ENCODE peak calls at places on chromosomes 13 and 19, in ten cellular contexts. O is NCI-H1417 treated with DMSO at 0.1 percent for 48 hours; F is non-pigmented ciliary epithelial cell; X is activated CD4-positive, CD25-positive, alpha-beta regulatory T cell treated with anti-CD3 and anti-CD28 coated beads, Interleukin-2, amount 50 U/mL, for 16 hours; Q is activated gamma-delta T cell treated with anti-CD3 and anti-CD28 coated beads, Interleukin-2, amount 50 U/mL, for 16 hours; R is NCI-H774; P is stimulated activated CD4-positive, alpha-beta T cell treated with anti-CD3 and anti-CD28 coated beads, Interleukin-2, amount 100 ng/mL, for 48 hours; N is cardiac fibroblast; M is nephron progenitor cell; Z is neural progenitor cell. S is an unnamed sample.
A peak's percentile ranks its signal among the peaks of the same experiment; 100 is the strongest.

GRCh38 chr13:103941506-103942148 is 875.4 kb upstream of the SLC10A2 start:
- DNase-seq in P (no peak), M (no peak), Q (no peak), Z (no peak), R (no peak), O (no peak), F (no peak), N (peak; percentile 14), X (no peak), S (no peak)

GRCh38 chr13:93690139-93690538 is 463.5 kb downstream of the GPC6 start:
- DNase-seq in N (peak; percentile 42), M (peak; percentile 50), Z (peak; percentile 70), R (no peak), F (no peak), O (no peak), P (no peak), Q (no peak), X (no peak), S (peak; percentile 55)

GRCh38 chr13:45004096-45004495 is 14.8 kb downstream of the GPALPP1 start:
- DNase-seq in M (no peak), F (no peak), Q (no peak), R (no peak), Z (no peak), N (no peak), P (no peak), O (no peak), X (no peak), S (no peak)

GRCh38 chr19:12937243-12938053 is 961 bp upstream of the CALR start:
- DNase-seq in Q (no peak), P (no peak), O (no peak), M (no peak), N (no peak), R (peak; percentile 59), Z (peak; percentile 69), F (no peak), X (no peak), S (no peak)

GRCh38 chr19:31572671-31573298 is 223.5 kb upstream of the TSHZ3 start:
- DNase-seq in Z (peak; percentile 23), N (no peak), R (no peak), F (no peak), Q (no peak), M (no peak), P (no peak), X (no peak), O (no peak), S (no peak)

GRCh38 chr13:104085611-104086010 is 1019.4 kb upstream of the SLC10A2 start:
- DNase-seq in F (no peak), X (no peak), Q (no peak), M (no peak), P (no peak), Z (no peak), N (no peak), O (no peak), R (no peak), S (no peak)

GRCh38 chr19:17394891-17395415 is 957 bp upstream of the CCDC194 start:
- DNase-seq in N (peak; percentile 60), Q (no peak), O (no peak), R (no peak), P (peak; percentile 81), X (peak; percentile 42), Z (peak; percentile 72), M (peak; percentile 50), F (no peak), S (peak; percentile 76)

GRCh38 chr19:35483089-35483488 is 7.2 kb downstream of the KRTDAP start:
- DNase-seq in Q (no peak), M (no peak), N (no peak), F (no peak), R (no peak), X (no peak), Z (no peak), P (no peak), O (no peak), S (no peak)

GRCh38 chr13:43520331-43520730 is 266.4 kb downstream of the ENOX1 start:
- DNase-seq in F (no peak), Z (no peak), M (no peak), P (no peak), N (no peak), R (no peak), Q (no peak), O (no peak), X (no peak), S (peak; percentile 50)

GRCh38 chr13:87570669-87571068 is 100.5 kb upstream of the SLITRK5 start:
- DNase-seq in M (no peak), F (no peak), Q (no peak), R (no peak), N (no peak), Z (no peak), X (no peak), P (no peak), O (no peak), S (no peak)

GRCh38 chr13:81487151-81487550 is 1146.2 kb upstream of the SPRY2 start:
- DNase-seq in R (no peak), M (peak; percentile 28), O (peak; percentile 28), N (peak; percentile 6), Q (no peak), Z (peak; percentile 76), P (no peak), X (no peak), F (no peak), S (no peak)

GRCh38 chr19:32971012-32971595 is 654 bp downstream of the CEP89 start:
- DNase-seq in P (no peak), M (no peak), O (no peak), Q (no peak), R (no peak), N (no peak), F (no peak), X (no peak), Z (no peak), S (no peak)

GRCh38 chr19:16315825-16316505 is 8.7 kb upstream of the KLF2 start:
- DNase-seq in F (peak; percentile 96), N (peak; percentile 99), O (no peak), R (no peak), X (no peak), P (no peak), M (no peak), Q (no peak), Z (no peak), S (peak; percentile 99)

GRCh38 chr13:33560722-33561121 is 257.2 kb upstream of the RFC3 start:
- DNase-seq in Z (no peak), N (no peak), O (no peak), X (no peak), P (no peak), Q (no peak), M (no peak), R (no peak), F (no peak), S (no peak)